ENCODE peak calls at places on chromosomes 16 and 17, in ten cellular contexts. One of them, this sample, is unnamed.

GRCh38 chr16:57984443-57985203 is 13.7 kb upstream of the CNGB1 start:
- DNase-seq in GM12891: peak; percentile 81
- DNase-seq in activated effector memory CD4-positive, alpha-beta T cell treated with Interleukin-2 at 50 U/mL for 16 hours: peak; percentile 87
- DNase-seq in AG04450: peak; percentile 59
- DNase-seq in mesenchymal stem cell: peak; percentile 75
- DNase-seq in T1000: no peak
- DNase-seq in RWPE1: peak; percentile 82
- DNase-seq in T follicular helper cell: peak; percentile 90
- DNase-seq in testis: peak; percentile 90
- DNase-seq in CD4-positive, alpha-beta memory T cell: peak; percentile 92
- DNase-seq in this sample: peak; percentile 94

GRCh38 chr16:16036359-16036792 is 87.0 kb downstream of the ABCC1 start:
- DNase-seq in testis: no peak
- DNase-seq in T1000: no peak
- DNase-seq in activated effector memory CD4-positive, alpha-beta T cell treated with Interleukin-2 at 50 U/mL for 16 hours: no peak
- DNase-seq in GM12891: no peak
- DNase-seq in CD4-positive, alpha-beta memory T cell: no peak
- DNase-seq in RWPE1: no peak
- DNase-seq in AG04450: no peak
- DNase-seq in T follicular helper cell: no peak
- DNase-seq in mesenchymal stem cell: no peak
- DNase-seq in this sample: no peak

GRCh38 chr17:32497431-32498205 is 10.8 kb downstream of the CDK5R1 start:
- DNase-seq in T follicular helper cell: no peak
- DNase-seq in GM12891: no peak
- DNase-seq in mesenchymal stem cell: peak; percentile 40
- DNase-seq in testis: no peak
- DNase-seq in RWPE1: no peak
- DNase-seq in AG04450: no peak
- DNase-seq in activated effector memory CD4-positive, alpha-beta T cell treated with Interleukin-2 at 50 U/mL for 16 hours: no peak
- DNase-seq in CD4-positive, alpha-beta memory T cell: no peak
- DNase-seq in T1000: no peak
- DNase-seq in this sample: no peak

GRCh38 chr17:64236827-64237403 is 26.1 kb downstream of the TEX2 start:
- DNase-seq in GM12891: no peak
- DNase-seq in CD4-positive, alpha-beta memory T cell: no peak
- DNase-seq in T1000: peak; percentile 39
- DNase-seq in T follicular helper cell: no peak
- DNase-seq in RWPE1: no peak
- DNase-seq in AG04450: no peak
- DNase-seq in activated effector memory CD4-positive, alpha-beta T cell treated with Interleukin-2 at 50 U/mL for 16 hours: no peak
- DNase-seq in mesenchymal stem cell: peak; percentile 29
- DNase-seq in testis: no peak
- DNase-seq in this sample: no peak

GRCh38 chr16:78493573-78493972 is 394.1 kb downstream of the WWOX start:
- DNase-seq in activated effector memory CD4-positive, alpha-beta T cell treated with Interleukin-2 at 50 U/mL for 16 hours: no peak
- DNase-seq in RWPE1: no peak
- DNase-seq in AG04450: no peak
- DNase-seq in mesenchymal stem cell: no peak
- DNase-seq in T1000: no peak
- DNase-seq in testis: no peak
- DNase-seq in GM12891: no peak
- DNase-seq in T follicular helper cell: no peak
- DNase-seq in CD4-positive, alpha-beta memory T cell: no peak
- DNase-seq in this sample: no peak

GRCh38 chr17:43791589-43791988 is 11.4 kb downstream of the CFAP97D1 start:
- DNase-seq in AG04450: no peak
- DNase-seq in GM12891: no peak
- DNase-seq in CD4-positive, alpha-beta memory T cell: peak; percentile 9
- DNase-seq in activated effector memory CD4-positive, alpha-beta T cell treated with Interleukin-2 at 50 U/mL for 16 hours: no peak
- DNase-seq in T follicular helper cell: no peak
- DNase-seq in RWPE1: peak; percentile 53
- DNase-seq in T1000: no peak
- DNase-seq in testis: peak; percentile 67
- DNase-seq in mesenchymal stem cell: peak; percentile 55
- DNase-seq in this sample: no peak

GRCh38 chr16:25066747-25067631 is 44.6 kb upstream of the LCMT1 start:
- DNase-seq in GM12891: peak; percentile 92
- DNase-seq in T1000: peak; percentile 46
- DNase-seq in AG04450: no peak
- DNase-seq in CD4-positive, alpha-beta memory T cell: peak; percentile 79
- DNase-seq in T follicular helper cell: peak; percentile 76
- DNase-seq in mesenchymal stem cell: peak; percentile 77
- DNase-seq in activated effector memory CD4-positive, alpha-beta T cell treated with Interleukin-2 at 50 U/mL for 16 hours: peak; percentile 75
- DNase-seq in testis: peak; percentile 92
- DNase-seq in RWPE1: peak; percentile 79
- DNase-seq in this sample: peak; percentile 90

GRCh38 chr16:66095676-66096075 is 270.8 kb upstream of the CDH5 start:
- DNase-seq in mesenchymal stem cell: no peak
- DNase-seq in RWPE1: no peak
- DNase-seq in AG04450: no peak
- DNase-seq in activated effector memory CD4-positive, alpha-beta T cell treated with Interleukin-2 at 50 U/mL for 16 hours: no peak
- DNase-seq in T follicular helper cell: no peak
- DNase-seq in T1000: no peak
- DNase-seq in testis: no peak
- DNase-seq in GM12891: no peak
- DNase-seq in CD4-positive, alpha-beta memory T cell: no peak
- DNase-seq in this sample: no peak

GRCh38 chr16:3761375-3762079 is 44.2 kb upstream of the TRAP1 start:
- DNase-seq in GM12891: no peak
- DNase-seq in testis: peak; percentile 8
- DNase-seq in RWPE1: no peak
- DNase-seq in T follicular helper cell: no peak
- DNase-seq in AG04450: no peak
- DNase-seq in T1000: no peak
- DNase-seq in mesenchymal stem cell: no peak
- DNase-seq in activated effector memory CD4-positive, alpha-beta T cell treated with Interleukin-2 at 50 U/mL for 16 hours: no peak
- DNase-seq in CD4-positive, alpha-beta memory T cell: no peak
- DNase-seq in this sample: no peak

GRCh38 chr17:10729334-10730193 is at the start of gene TMEM220:
- DNase-seq in activated effector memory CD4-positive, alpha-beta T cell treated with Interleukin-2 at 50 U/mL for 16 hours: no peak
- DNase-seq in mesenchymal stem cell: peak; percentile 82
- DNase-seq in testis: peak; percentile 89
- DNase-seq in GM12891: peak; percentile 37
- DNase-seq in T1000: peak; percentile 18
- DNase-seq in T follicular helper cell: peak; percentile 7
- DNase-seq in RWPE1: no peak
- DNase-seq in AG04450: peak; percentile 34
- DNase-seq in CD4-positive, alpha-beta memory T cell: peak; percentile 18
- DNase-seq in this sample: peak; percentile 58

GRCh38 chr17:14038206-14038605 is 31.1 kb upstream of the COX10 start:
- DNase-seq in mesenchymal stem cell: peak; percentile 62
- DNase-seq in testis: no peak
- DNase-seq in activated effector memory CD4-positive, alpha-beta T cell treated with Interleukin-2 at 50 U/mL for 16 hours: no peak
- DNase-seq in AG04450: no peak
- DNase-seq in T follicular helper cell: no peak
- DNase-seq in T1000: no peak
- DNase-seq in RWPE1: no peak
- DNase-seq in CD4-positive, alpha-beta memory T cell: no peak
- DNase-seq in GM12891: no peak
- DNase-seq in this sample: no peak

GRCh38 chr17:6350806-6351205 is 84.1 kb downstream of the AIPL1 start:
- DNase-seq in GM12891: no peak
- DNase-seq in testis: no peak
- DNase-seq in T follicular helper cell: no peak
- DNase-seq in CD4-positive, alpha-beta memory T cell: no peak
- DNase-seq in RWPE1: no peak
- DNase-seq in T1000: no peak
- DNase-seq in activated effector memory CD4-positive, alpha-beta T cell treated with Interleukin-2 at 50 U/mL for 16 hours: no peak
- DNase-seq in mesenchymal stem cell: no peak
- DNase-seq in AG04450: no peak
- DNase-seq in this sample: no peak

GRCh38 chr17:9037741-9038140 is 16.4 kb downstream of the NTN1 start:
- DNase-seq in AG04450: no peak
- DNase-seq in T1000: no peak
- DNase-seq in GM12891: no peak
- DNase-seq in T follicular helper cell: no peak
- DNase-seq in RWPE1: no peak
- DNase-seq in activated effector memory CD4-positive, alpha-beta T cell treated with Interleukin-2 at 50 U/mL for 16 hours: no peak
- DNase-seq in mesenchymal stem cell: no peak
- DNase-seq in testis: no peak
- DNase-seq in CD4-positive, alpha-beta memory T cell: no peak
- DNase-seq in this sample: no peak

GRCh38 chr16:90023078-90023447 is 3.8 kb upstream of the DBNDD1 start:
- DNase-seq in testis: no peak
- DNase-seq in CD4-positive, alpha-beta memory T cell: no peak
- DNase-seq in mesenchymal stem cell: no peak
- DNase-seq in activated effector memory CD4-positive, alpha-beta T cell treated with Interleukin-2 at 50 U/mL for 16 hours: no peak
- DNase-seq in RWPE1: no peak
- DNase-seq in AG04450: no peak
- DNase-seq in T follicular helper cell: no peak
- DNase-seq in GM12891: no peak
- DNase-seq in T1000: no peak
- DNase-seq in this sample: no peak

GRCh38 chr17:4176803-4177472 is 33.9 kb downstream of the CYB5D2 start:
- DNase-seq in RWPE1: no peak
- DNase-seq in T follicular helper cell: no peak
- DNase-seq in GM12891: no peak
- DNase-seq in T1000: no peak
- DNase-seq in activated effector memory CD4-positive, alpha-beta T cell treated with Interleukin-2 at 50 U/mL for 16 hours: no peak
- DNase-seq in CD4-positive, alpha-beta memory T cell: no peak
- DNase-seq in testis: no peak
- DNase-seq in mesenchymal stem cell: no peak
- DNase-seq in AG04450: no peak
- DNase-seq in this sample: peak; percentile 15

GRCh38 chr16:75433732-75434413 is 570 bp upstream of the CFDP1 start:
- DNase-seq in activated effector memory CD4-positive, alpha-beta T cell treated with Interleukin-2 at 50 U/mL for 16 hours: no peak
- DNase-seq in GM12891: peak; percentile 47
- DNase-seq in RWPE1: peak; percentile 68
- DNase-seq in CD4-positive, alpha-beta memory T cell: no peak
- DNase-seq in testis: peak; percentile 78
- DNase-seq in AG04450: peak; percentile 92
- DNase-seq in T1000: peak; percentile 65
- DNase-seq in mesenchymal stem cell: peak; percentile 98
- DNase-seq in T follicular helper cell: peak; percentile 59
- DNase-seq in this sample: peak; percentile 67

GRCh38 chr16:69017036-69017783 is 88.2 kb upstream of the HAS3 start:
- DNase-seq in CD4-positive, alpha-beta memory T cell: no peak
- DNase-seq in T follicular helper cell: no peak
- DNase-seq in activated effector memory CD4-positive, alpha-beta T cell treated with Interleukin-2 at 50 U/mL for 16 hours: no peak
- DNase-seq in AG04450: no peak
- DNase-seq in testis: no peak
- DNase-seq in GM12891: no peak
- DNase-seq in mesenchymal stem cell: peak; percentile 80
- DNase-seq in RWPE1: peak; percentile 56
- DNase-seq in T1000: peak; percentile 7
- DNase-seq in this sample: no peak

GRCh38 chr17:80264048-80264792 is 3.6 kb downstream of the RNF213 start:
- DNase-seq in mesenchymal stem cell: no peak
- DNase-seq in testis: no peak
- DNase-seq in activated effector memory CD4-positive, alpha-beta T cell treated with Interleukin-2 at 50 U/mL for 16 hours: peak; percentile 62
- DNase-seq in RWPE1: no peak
- DNase-seq in T1000: no peak
- DNase-seq in GM12891: no peak
- DNase-seq in AG04450: no peak
- DNase-seq in CD4-positive, alpha-beta memory T cell: peak; percentile 33
- DNase-seq in T follicular helper cell: no peak
- DNase-seq in this sample: peak; percentile 67

GRCh38 chr16:2711370-2712062 is 8.5 kb downstream of the PRSS27 start:
- DNase-seq in RWPE1: no peak
- DNase-seq in mesenchymal stem cell: no peak
- DNase-seq in activated effector memory CD4-positive, alpha-beta T cell treated with Interleukin-2 at 50 U/mL for 16 hours: no peak
- DNase-seq in T follicular helper cell: no peak
- DNase-seq in AG04450: no peak
- DNase-seq in testis: no peak
- DNase-seq in GM12891: no peak
- DNase-seq in T1000: no peak
- DNase-seq in CD4-positive, alpha-beta memory T cell: no peak
- DNase-seq in this sample: no peak

GRCh38 chr17:66518677-66519076 is 216.3 kb downstream of the PRKCA start:
- DNase-seq in GM12891: no peak
- DNase-seq in testis: no peak
- DNase-seq in AG04450: no peak
- DNase-seq in RWPE1: no peak
- DNase-seq in mesenchymal stem cell: no peak
- DNase-seq in CD4-positive, alpha-beta memory T cell: peak; percentile 12
- DNase-seq in T follicular helper cell: no peak
- DNase-seq in T1000: no peak
- DNase-seq in activated effector memory CD4-positive, alpha-beta T cell treated with Interleukin-2 at 50 U/mL for 16 hours: no peak
- DNase-seq in this sample: no peak

This sample was measured in activated T-cell treated with anti-CD3 and anti-CD28 coated beads, Interleukin-2, amount 50 U/mL, for 72 hours.